ENCODE peak calls at places on chromosomes 6 and 20, in ten cellular contexts. One of them, this sample, is unnamed.

GRCh38 chr20:47688385-47689381 is 96.6 kb downstream of the SULF2 start:
- DNase-seq in GM12892: no peak
- DNase-seq in transverse colon: no peak
- DNase-seq in stomach: no peak
- DNase-seq in HCT116: no peak
- DNase-seq in SK-N-MC: no peak
- DNase-seq in GM12878: no peak
- DNase-seq in K562: no peak
- DNase-seq in SK-N-SH: no peak
- DNase-seq in endothelial cell of umbilical vein: no peak
- DNase-seq in this sample: no peak

GRCh38 chr20:10250902-10251301 is 32.3 kb downstream of the SNAP25 start:
- DNase-seq in GM12892: no peak
- DNase-seq in transverse colon: no peak
- DNase-seq in stomach: no peak
- DNase-seq in HCT116: no peak
- DNase-seq in SK-N-MC: no peak
- DNase-seq in GM12878: no peak
- DNase-seq in K562: no peak
- DNase-seq in SK-N-SH: no peak
- DNase-seq in endothelial cell of umbilical vein: no peak
- DNase-seq in this sample: no peak

GRCh38 chr20:2088904-2089303 is 12.7 kb upstream of the STK35 start:
- DNase-seq in GM12892: no peak
- DNase-seq in transverse colon: no peak
- DNase-seq in stomach: no peak
- DNase-seq in HCT116: no peak
- DNase-seq in SK-N-MC: no peak
- DNase-seq in GM12878: no peak
- DNase-seq in K562: no peak
- DNase-seq in SK-N-SH: no peak
- DNase-seq in endothelial cell of umbilical vein: no peak
- DNase-seq in this sample: no peak

GRCh38 chr6:41284726-41285125 is 1.8 kb downstream of the TREM1 start:
- DNase-seq in GM12892: no peak
- DNase-seq in transverse colon: no peak
- DNase-seq in stomach: no peak
- DNase-seq in HCT116: no peak
- DNase-seq in SK-N-MC: no peak
- DNase-seq in GM12878: no peak
- DNase-seq in K562: no peak
- DNase-seq in SK-N-SH: no peak
- DNase-seq in endothelial cell of umbilical vein: no peak
- DNase-seq in this sample: no peak

GRCh38 chr6:152984387-152984872 is 1.6 kb upstream of the FBXO5 start:
- DNase-seq in GM12892: no peak
- DNase-seq in transverse colon: no peak
- DNase-seq in stomach: no peak
- DNase-seq in HCT116: no peak
- DNase-seq in SK-N-MC: no peak
- DNase-seq in GM12878: peak; percentile 51
- DNase-seq in K562: no peak
- DNase-seq in SK-N-SH: no peak
- DNase-seq in endothelial cell of umbilical vein: no peak
- DNase-seq in this sample: no peak

GRCh38 chr6:29926795-29927427 is 15.4 kb upstream of the HLA-A start:
- DNase-seq in GM12892: peak; percentile 77
- DNase-seq in transverse colon: peak; percentile 84
- DNase-seq in stomach: peak; percentile 84
- DNase-seq in HCT116: no peak
- DNase-seq in SK-N-MC: no peak
- DNase-seq in GM12878: no peak
- DNase-seq in K562: no peak
- DNase-seq in SK-N-SH: no peak
- DNase-seq in endothelial cell of umbilical vein: peak; percentile 47
- DNase-seq in this sample: peak; percentile 90

GRCh38 chr6:161257778-161258457 is 15.9 kb downstream of the AGPAT4 start:
- DNase-seq in GM12892: no peak
- DNase-seq in transverse colon: no peak
- DNase-seq in stomach: no peak
- DNase-seq in HCT116: no peak
- DNase-seq in SK-N-MC: no peak
- DNase-seq in GM12878: no peak
- DNase-seq in K562: no peak
- DNase-seq in SK-N-SH: no peak
- DNase-seq in endothelial cell of umbilical vein: peak; percentile 95
- DNase-seq in this sample: no peak

GRCh38 chr20:47493175-47493953 is 8.3 kb upstream of the NCOA3 start:
- DNase-seq in GM12892: no peak
- DNase-seq in transverse colon: peak; percentile 93
- DNase-seq in stomach: peak; percentile 94
- DNase-seq in HCT116: peak; percentile 36
- DNase-seq in SK-N-MC: peak; percentile 84
- DNase-seq in GM12878: no peak
- DNase-seq in K562: peak; percentile 69
- DNase-seq in SK-N-SH: peak; percentile 52
- DNase-seq in endothelial cell of umbilical vein: peak; percentile 49
- DNase-seq in this sample: no peak

GRCh38 chr20:50594231-50594590 is 84.0 kb downstream of the PTPN1 start:
- DNase-seq in GM12892: no peak
- DNase-seq in transverse colon: no peak
- DNase-seq in stomach: no peak
- DNase-seq in HCT116: no peak
- DNase-seq in SK-N-MC: no peak
- DNase-seq in GM12878: no peak
- DNase-seq in K562: no peak
- DNase-seq in SK-N-SH: no peak
- DNase-seq in endothelial cell of umbilical vein: no peak
- DNase-seq in this sample: no peak

GRCh38 chr20:25009218-25010145 is 16.9 kb upstream of the APMAP start:
- DNase-seq in GM12892: no peak
- DNase-seq in transverse colon: peak; percentile 5
- DNase-seq in stomach: no peak
- DNase-seq in HCT116: no peak
- DNase-seq in SK-N-MC: no peak
- DNase-seq in GM12878: no peak
- DNase-seq in K562: no peak
- DNase-seq in SK-N-SH: no peak
- DNase-seq in endothelial cell of umbilical vein: no peak
- DNase-seq in this sample: no peak

GRCh38 chr20:31879143-31879987 is 8.9 kb downstream of the TTLL9 start:
- DNase-seq in GM12892: peak; percentile 84
- DNase-seq in transverse colon: peak; percentile 93
- DNase-seq in stomach: peak; percentile 96
- DNase-seq in HCT116: peak; percentile 89
- DNase-seq in SK-N-MC: no peak
- DNase-seq in GM12878: peak; percentile 45
- DNase-seq in K562: peak; percentile 97
- DNase-seq in SK-N-SH: peak; percentile 93
- DNase-seq in endothelial cell of umbilical vein: peak; percentile 95
- DNase-seq in this sample: peak; percentile 96

GRCh38 chr6:125631165-125631564 is 118.3 kb upstream of the HEY2 start:
- DNase-seq in GM12892: no peak
- DNase-seq in transverse colon: no peak
- DNase-seq in stomach: no peak
- DNase-seq in HCT116: no peak
- DNase-seq in SK-N-MC: no peak
- DNase-seq in GM12878: no peak
- DNase-seq in K562: no peak
- DNase-seq in SK-N-SH: no peak
- DNase-seq in endothelial cell of umbilical vein: no peak
- DNase-seq in this sample: no peak

GRCh38 chr6:109164331-109164730 is 69.0 kb downstream of the CEP57L1 start:
- DNase-seq in GM12892: no peak
- DNase-seq in transverse colon: no peak
- DNase-seq in stomach: no peak
- DNase-seq in HCT116: no peak
- DNase-seq in SK-N-MC: no peak
- DNase-seq in GM12878: no peak
- DNase-seq in K562: no peak
- DNase-seq in SK-N-SH: no peak
- DNase-seq in endothelial cell of umbilical vein: no peak
- DNase-seq in this sample: no peak

GRCh38 chr20:62832212-62832922 is 15.5 kb downstream of the COL9A3 start:
- DNase-seq in GM12892: no peak
- DNase-seq in transverse colon: peak; percentile 82
- DNase-seq in stomach: peak; percentile 81
- DNase-seq in HCT116: peak; percentile 51
- DNase-seq in SK-N-MC: peak; percentile 62
- DNase-seq in GM12878: peak; percentile 57
- DNase-seq in K562: peak; percentile 63
- DNase-seq in SK-N-SH: peak; percentile 21
- DNase-seq in endothelial cell of umbilical vein: no peak
- DNase-seq in this sample: no peak
- TF ChIP-seq POLR2AphosphoS5 in GM12892: no peak
- TF ChIP-seq POLR2AphosphoS5 in transverse colon: no peak
- TF ChIP-seq POLR2AphosphoS5 in stomach: no peak
- TF ChIP-seq POLR2AphosphoS5 in HCT116: peak; percentile 44
- TF ChIP-seq POLR2AphosphoS5 in SK-N-MC: peak; percentile 18
- TF ChIP-seq POLR2AphosphoS5 in GM12878: no peak
- TF ChIP-seq POLR2AphosphoS5 in K562: no peak
- TF ChIP-seq POLR2AphosphoS5 in SK-N-SH: no peak
- TF ChIP-seq POLR2AphosphoS5 in endothelial cell of umbilical vein: no peak
- TF ChIP-seq POLR2AphosphoS5 in this sample: no peak

DNA sequence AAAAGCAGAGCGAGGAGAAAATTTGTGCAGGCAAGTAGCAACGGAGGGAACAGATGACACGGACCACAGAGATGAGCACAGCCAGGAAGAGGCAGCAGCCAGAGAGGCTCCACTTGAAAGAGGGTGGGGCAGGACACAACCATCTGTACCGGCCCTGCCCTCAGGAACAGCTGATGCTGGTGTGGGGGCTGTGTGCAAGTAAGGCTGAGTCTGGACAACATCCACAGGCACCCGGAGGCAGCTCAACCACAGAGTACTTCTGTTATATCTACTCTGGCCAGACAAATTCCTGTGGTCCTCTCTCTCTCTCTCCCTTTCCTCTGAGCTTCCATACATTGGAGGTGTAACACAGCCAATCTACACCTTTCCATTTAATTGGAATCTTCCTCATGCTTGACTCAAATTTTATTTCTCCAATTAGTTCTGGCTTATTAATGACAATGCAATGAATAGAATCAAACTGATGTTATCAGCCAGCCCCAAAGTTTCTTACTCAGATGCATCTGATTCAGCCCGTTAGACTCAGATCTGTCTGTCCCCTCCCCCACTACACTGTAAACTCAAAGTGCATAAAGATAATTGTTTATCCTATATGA is 24.9 kb downstream of the KIF13A start:
- DNase-seq in GM12892: no peak
- DNase-seq in transverse colon: peak; percentile 51
- DNase-seq in stomach: no peak
- DNase-seq in HCT116: no peak
- DNase-seq in SK-N-MC: no peak
- DNase-seq in GM12878: no peak
- DNase-seq in K562: peak; percentile 98
- DNase-seq in SK-N-SH: peak; percentile 82
- DNase-seq in endothelial cell of umbilical vein: no peak
- DNase-seq in this sample: no peak
- TF ChIP-seq POLR2AphosphoS5 in GM12892: no peak
- TF ChIP-seq POLR2AphosphoS5 in transverse colon: peak; percentile 67
- TF ChIP-seq POLR2AphosphoS5 in stomach: no peak
- TF ChIP-seq POLR2AphosphoS5 in HCT116: no peak
- TF ChIP-seq POLR2AphosphoS5 in SK-N-MC: no peak
- TF ChIP-seq POLR2AphosphoS5 in GM12878: no peak
- TF ChIP-seq POLR2AphosphoS5 in K562: peak; percentile 98
- TF ChIP-seq POLR2AphosphoS5 in SK-N-SH: peak; percentile 84
- TF ChIP-seq POLR2AphosphoS5 in endothelial cell of umbilical vein: no peak
- TF ChIP-seq POLR2AphosphoS5 in this sample: peak; percentile 62

DNA sequence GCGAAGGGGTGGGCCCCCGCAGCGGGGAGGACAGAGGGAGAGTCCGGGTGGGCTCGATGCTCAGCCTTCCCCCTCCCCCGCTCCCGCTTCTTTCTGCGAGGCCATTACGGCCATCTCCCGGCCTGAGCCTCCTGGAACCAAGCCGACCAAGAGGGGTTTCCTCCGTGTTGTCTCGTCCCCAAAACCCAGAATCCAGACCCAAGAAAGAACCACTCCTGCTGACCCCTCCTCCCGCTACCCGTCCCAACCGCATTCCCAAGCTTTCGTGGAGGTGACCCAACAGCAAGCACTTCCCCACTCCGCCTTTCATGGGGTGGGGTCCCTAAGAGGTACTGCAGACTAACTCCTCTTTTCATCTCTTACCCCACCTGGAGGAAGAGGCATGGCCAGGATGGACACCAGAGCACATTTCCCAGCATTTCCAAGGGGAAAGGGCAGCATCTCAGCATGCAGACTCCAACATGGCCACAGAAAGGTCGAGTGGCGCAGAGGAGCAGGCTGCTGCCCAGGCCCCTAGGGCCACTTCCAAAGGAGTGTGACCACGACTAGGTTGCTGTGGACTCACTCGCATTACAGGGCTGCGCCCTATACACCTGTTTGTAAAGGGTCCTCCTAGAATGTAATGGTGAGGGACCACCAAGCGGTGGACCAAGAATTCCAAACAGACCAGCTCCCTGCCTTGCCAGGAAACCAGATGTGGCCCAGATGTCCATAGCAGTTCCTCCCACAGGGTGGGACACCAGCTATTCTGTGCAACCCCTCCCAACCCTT is 53.5 kb downstream of the MRPL14 start:
- DNase-seq in GM12892: no peak
- DNase-seq in transverse colon: no peak
- DNase-seq in stomach: no peak
- DNase-seq in HCT116: no peak
- DNase-seq in SK-N-MC: no peak
- DNase-seq in GM12878: no peak
- DNase-seq in K562: no peak
- DNase-seq in SK-N-SH: peak; percentile 66
- DNase-seq in endothelial cell of umbilical vein: no peak
- DNase-seq in this sample: no peak
- TF ChIP-seq POLR2AphosphoS5 in GM12892: no peak
- TF ChIP-seq POLR2AphosphoS5 in transverse colon: no peak
- TF ChIP-seq POLR2AphosphoS5 in stomach: no peak
- TF ChIP-seq POLR2AphosphoS5 in HCT116: peak; percentile 8
- TF ChIP-seq POLR2AphosphoS5 in SK-N-MC: no peak
- TF ChIP-seq POLR2AphosphoS5 in GM12878: no peak
- TF ChIP-seq POLR2AphosphoS5 in K562: no peak
- TF ChIP-seq POLR2AphosphoS5 in SK-N-SH: no peak
- TF ChIP-seq POLR2AphosphoS5 in endothelial cell of umbilical vein: no peak
- TF ChIP-seq POLR2AphosphoS5 in this sample: no peak

DNA sequence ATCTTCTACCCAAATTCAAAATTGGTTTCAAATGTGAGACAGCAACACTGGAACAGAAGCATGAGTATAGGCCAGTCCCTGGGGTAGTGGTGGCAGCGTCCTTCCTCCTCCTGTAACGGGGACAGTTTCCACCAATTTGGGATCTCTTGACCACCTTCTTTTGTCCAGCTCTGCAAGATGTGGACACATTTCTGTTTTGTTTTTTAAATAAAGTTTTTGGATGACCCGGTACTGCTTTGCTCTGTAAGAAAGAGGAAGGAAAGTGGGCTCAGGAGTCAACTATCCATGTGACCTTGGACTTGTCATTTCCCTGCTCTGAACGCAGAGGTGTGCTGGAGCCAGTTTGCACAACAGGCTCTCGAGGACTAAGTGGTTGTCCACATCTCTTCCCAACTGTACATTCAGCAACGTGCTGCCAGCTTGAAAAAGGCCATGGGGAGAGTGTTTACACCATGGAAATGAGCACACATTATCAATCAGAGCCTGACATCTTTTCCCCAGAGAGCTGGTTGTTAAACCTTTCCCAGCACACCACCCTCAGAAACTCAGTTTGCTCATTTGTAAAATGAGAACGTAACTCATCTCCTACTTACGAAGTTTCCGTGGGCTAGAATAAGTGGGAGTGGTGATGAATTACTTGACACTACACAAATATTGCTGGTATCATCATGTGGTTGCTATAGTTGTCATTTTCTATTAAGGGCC is 66.5 kb downstream of the ADTRP start:
- DNase-seq in GM12892: no peak
- DNase-seq in transverse colon: no peak
- DNase-seq in stomach: no peak
- DNase-seq in HCT116: no peak
- DNase-seq in SK-N-MC: no peak
- DNase-seq in GM12878: no peak
- DNase-seq in K562: no peak
- DNase-seq in SK-N-SH: no peak
- DNase-seq in endothelial cell of umbilical vein: no peak
- DNase-seq in this sample: no peak
- TF ChIP-seq POLR2AphosphoS5 in GM12892: no peak
- TF ChIP-seq POLR2AphosphoS5 in transverse colon: no peak
- TF ChIP-seq POLR2AphosphoS5 in stomach: no peak
- TF ChIP-seq POLR2AphosphoS5 in HCT116: no peak
- TF ChIP-seq POLR2AphosphoS5 in SK-N-MC: no peak
- TF ChIP-seq POLR2AphosphoS5 in GM12878: peak; percentile 63
- TF ChIP-seq POLR2AphosphoS5 in K562: no peak
- TF ChIP-seq POLR2AphosphoS5 in SK-N-SH: no peak
- TF ChIP-seq POLR2AphosphoS5 in endothelial cell of umbilical vein: no peak
- TF ChIP-seq POLR2AphosphoS5 in this sample: no peak

This sample was measured in vagina.